ENCODE peak calls at places on chromosome 11, in eight cellular contexts. H is NCI-H1436; G is NCI-H460; Y is left ventricle myocardium inferior; B is T-helper 1 cell; P is CD8-positive, alpha-beta memory T cell; J is neural progenitor cell; L is HS-27A. S is an unnamed sample.

GRCh38 chr11:70313945-70314344 is 43.5 kb downstream of the PPFIA1 start:
- DNase-seq in H (no peak), G (no peak), Y (no peak), B (no peak), P (no peak), J (no peak), L (no peak), S (no peak)

GRCh38 chr11:80165763-80166162 is 724.9 kb upstream of the TENM4 start:
- DNase-seq in H (no peak), G (no peak), Y (no peak), B (no peak), P (no peak), J (no peak), L (peak; percentile 62), S (no peak)

GRCh38 chr11:2779981-2780849 is 80.4 kb upstream of the KCNQ1OT1 start:
- DNase-seq in H (no peak), G (no peak), Y (peak; percentile 21), B (peak; percentile 3), P (no peak), J (no peak), L (no peak), S (no peak)

GRCh38 chr11:14119357-14119756 is 156.8 kb downstream of the SPON1 start:
- DNase-seq in H (no peak), G (no peak), Y (no peak), B (no peak), P (no peak), J (no peak), L (no peak), S (no peak)

GRCh38 chr11:100297516-100297915 is 389.6 kb upstream of the ARHGAP42 start:
- DNase-seq in H (no peak), G (no peak), Y (no peak), B (no peak), P (no peak), J (no peak), L (no peak), S (no peak)

GRCh38 chr11:110929129-110929528 is 216.9 kb upstream of the ARHGAP20 start:
- DNase-seq in H (no peak), G (no peak), Y (no peak), B (no peak), P (no peak), J (no peak), L (no peak), S (no peak)

GRCh38 chr11:68763181-68763721 is 11.9 kb upstream of the TESMIN start:
- DNase-seq in H (no peak), G (no peak), Y (no peak), B (no peak), P (no peak), J (peak; percentile 46), L (no peak), S (no peak)

GRCh38 chr11:87316491-87316890 is 278.8 kb downstream of the TMEM135 start:
- DNase-seq in H (no peak), G (no peak), Y (no peak), B (no peak), P (no peak), J (no peak), L (no peak), S (no peak)

GRCh38 chr11:133999355-133999754 is 42.6 kb upstream of the IGSF9B start:
- DNase-seq in H (peak; percentile 33), G (no peak), Y (no peak), B (no peak), P (no peak), J (no peak), L (no peak), S (no peak)

GRCh38 chr11:122656631-122657101 is 1.1 kb downstream of the UBASH3B start:
- DNase-seq in H (no peak), G (no peak), Y (peak; percentile 36), B (no peak), P (peak; percentile 50), J (peak; percentile 70), L (no peak), S (no peak)

GRCh38 chr11:11146830-11147229 is 206.2 kb downstream of the CSNK2A3 start:
- DNase-seq in H (no peak), G (no peak), Y (no peak), B (no peak), P (no peak), J (no peak), L (no peak), S (no peak)

GRCh38 chr11:132632641-132633124 is 899.6 kb downstream of the OPCML start:
- DNase-seq in H (no peak), G (peak; percentile 93), Y (no peak), B (no peak), P (no peak), J (no peak), L (peak; percentile 71), S (no peak)

GRCh38 chr11:12134239-12134590 is 23.8 kb downstream of the MICAL2 start:
- DNase-seq in H (no peak), G (no peak), Y (no peak), B (no peak), P (no peak), J (no peak), L (no peak), S (no peak)

GRCh38 chr11:7538466-7539454 is 25.0 kb downstream of the PPFIBP2 start:
- DNase-seq in H (no peak), G (no peak), Y (no peak), B (no peak), P (no peak), J (peak; percentile 25), L (no peak), S (no peak)

GRCh38 chr11:8260202-8260996 is 3.3 kb downstream of the LMO1 start:
- DNase-seq in H (peak; percentile 18), G (no peak), Y (no peak), B (no peak), P (no peak), J (no peak), L (no peak), S (no peak)